ENCODE peak calls at places on chromosome 1, in five cellular contexts. One of them, this sample, is unnamed.

GRCh38 chr1:220451541-220451940 is 76.4 kb upstream of the MARK1 start:
- DNase-seq in H4: no peak
- DNase-seq in NCI-H748 treated with DMSO at 0.1 percent for 48 hours: no peak
- DNase-seq in NCI-H345: no peak
- DNase-seq in AG08396: no peak
- DNase-seq in this sample: no peak

GRCh38 chr1:214514032-214514818 is 37.2 kb downstream of the PTPN14 start:
- DNase-seq in H4: peak
- DNase-seq in NCI-H748 treated with DMSO at 0.1 percent for 48 hours: no peak
- DNase-seq in AG08396: peak
- DNase-seq in NCI-H345: peak
- DNase-seq in this sample: peak

GRCh38 chr1:25780318-25781129 is 19.5 kb upstream of the SELENON start:
- DNase-seq in H4: peak
- DNase-seq in NCI-H748 treated with DMSO at 0.1 percent for 48 hours: no peak
- DNase-seq in NCI-H345: no peak
- DNase-seq in AG08396: no peak
- DNase-seq in this sample: no peak

GRCh38 chr1:70042090-70042716 is 163.2 kb downstream of the LRRC40 start:
- DNase-seq in H4: no peak
- DNase-seq in NCI-H748 treated with DMSO at 0.1 percent for 48 hours: no peak
- DNase-seq in NCI-H345: no peak
- DNase-seq in AG08396: no peak
- DNase-seq in this sample: no peak

GRCh38 chr1:190759807-190760206 is 282.1 kb upstream of the BRINP3 start:
- DNase-seq in NCI-H345: no peak
- DNase-seq in NCI-H748 treated with DMSO at 0.1 percent for 48 hours: no peak
- DNase-seq in AG08396: no peak
- DNase-seq in H4: no peak
- DNase-seq in this sample: no peak

GRCh38 chr1:3049164-3049563 is 19.8 kb upstream of the PRDM16 start:
- DNase-seq in AG08396: no peak
- DNase-seq in NCI-H748 treated with DMSO at 0.1 percent for 48 hours: no peak
- DNase-seq in NCI-H345: no peak
- DNase-seq in H4: no peak
- DNase-seq in this sample: no peak

GRCh38 chr1:208004851-208005250 is 93.9 kb upstream of the CD34 start:
- DNase-seq in AG08396: peak
- DNase-seq in NCI-H748 treated with DMSO at 0.1 percent for 48 hours: no peak
- DNase-seq in H4: no peak
- DNase-seq in NCI-H345: no peak
- DNase-seq in this sample: no peak

GRCh38 chr1:106022312-106022902 is 1034.1 kb upstream of the PRMT6 start:
- DNase-seq in NCI-H748 treated with DMSO at 0.1 percent for 48 hours: no peak
- DNase-seq in AG08396: no peak
- DNase-seq in NCI-H345: no peak
- DNase-seq in H4: no peak
- DNase-seq in this sample: no peak

GRCh38 chr1:38964140-38964548 is 22.5 kb upstream of the RHBDL2 start:
- DNase-seq in AG08396: no peak
- DNase-seq in NCI-H748 treated with DMSO at 0.1 percent for 48 hours: no peak
- DNase-seq in NCI-H345: no peak
- DNase-seq in H4: no peak
- DNase-seq in this sample: no peak

GRCh38 chr1:33429332-33429731 is 1.6 kb downstream of the PHC2 start:
- DNase-seq in H4: no peak
- DNase-seq in NCI-H748 treated with DMSO at 0.1 percent for 48 hours: no peak
- DNase-seq in NCI-H345: no peak
- DNase-seq in AG08396: no peak
- DNase-seq in this sample: no peak

GRCh38 chr1:56484695-56485094 is 94.7 kb downstream of the PLPP3 start:
- DNase-seq in AG08396: no peak
- DNase-seq in NCI-H748 treated with DMSO at 0.1 percent for 48 hours: no peak
- DNase-seq in NCI-H345: no peak
- DNase-seq in H4: no peak
- DNase-seq in this sample: no peak

GRCh38 chr1:33297911-33298622 is 22.8 kb downstream of the A3GALT2 start:
- DNase-seq in NCI-H345: no peak
- DNase-seq in NCI-H748 treated with DMSO at 0.1 percent for 48 hours: no peak
- DNase-seq in AG08396: no peak
- DNase-seq in H4: no peak
- DNase-seq in this sample: no peak

GRCh38 chr1:44227211-44227610 is 13.9 kb downstream of the DMAP1 start:
- DNase-seq in H4: no peak
- DNase-seq in NCI-H748 treated with DMSO at 0.1 percent for 48 hours: no peak
- DNase-seq in AG08396: no peak
- DNase-seq in NCI-H345: no peak
- DNase-seq in this sample: no peak

GRCh38 chr1:228342627-228343210 is 63.9 kb downstream of the TRIM11 start:
- DNase-seq in NCI-H748 treated with DMSO at 0.1 percent for 48 hours: no peak
- DNase-seq in AG08396: no peak
- DNase-seq in NCI-H345: no peak
- DNase-seq in H4: no peak
- DNase-seq in this sample: no peak

GRCh38 chr1:227777156-227777555 is 38.3 kb upstream of the PRSS38 start:
- DNase-seq in NCI-H748 treated with DMSO at 0.1 percent for 48 hours: no peak
- DNase-seq in NCI-H345: no peak
- DNase-seq in AG08396: no peak
- DNase-seq in H4: no peak
- DNase-seq in this sample: no peak

GRCh38 chr1:228343211-228343661 is 63.4 kb downstream of the TRIM11 start:
- DNase-seq in AG08396: no peak
- DNase-seq in NCI-H345: no peak
- DNase-seq in NCI-H748 treated with DMSO at 0.1 percent for 48 hours: no peak
- DNase-seq in H4: no peak
- DNase-seq in this sample: no peak

GRCh38 chr1:155952505-155952890 is 11.1 kb downstream of the RXFP4 start:
- DNase-seq in AG08396: no peak
- DNase-seq in H4: no peak
- DNase-seq in NCI-H345: no peak
- DNase-seq in NCI-H748 treated with DMSO at 0.1 percent for 48 hours: no peak
- DNase-seq in this sample: no peak

GRCh38 chr1:156856282-156856785 is 2.6 kb downstream of the INSRR start:
- DNase-seq in AG08396: no peak
- DNase-seq in NCI-H345: no peak
- DNase-seq in NCI-H748 treated with DMSO at 0.1 percent for 48 hours: no peak
- DNase-seq in H4: no peak
- DNase-seq in this sample: no peak

GRCh38 chr1:155696524-155696923 is 7.6 kb downstream of the DAP3 start:
- DNase-seq in NCI-H748 treated with DMSO at 0.1 percent for 48 hours: no peak
- DNase-seq in H4: no peak
- DNase-seq in NCI-H345: no peak
- DNase-seq in AG08396: no peak
- DNase-seq in this sample: no peak

GRCh38 chr1:89454845-89455521 is 69.6 kb upstream of the LRRC8B start:
- DNase-seq in NCI-H748 treated with DMSO at 0.1 percent for 48 hours: peak
- DNase-seq in AG08396: peak
- DNase-seq in NCI-H345: peak
- DNase-seq in H4: peak
- DNase-seq in this sample: peak

GRCh38 chr1:161044535-161044907 is 1.3 kb downstream of the USF1 start:
- DNase-seq in NCI-H345: no peak
- DNase-seq in AG08396: no peak
- DNase-seq in NCI-H748 treated with DMSO at 0.1 percent for 48 hours: no peak
- DNase-seq in H4: no peak
- DNase-seq in this sample: no peak

This sample was measured in astrocyte of the cerebellum.